ENCODE peak calls at places on chromosome 12, in four cellular contexts. V is GM12878, P is HepG2, E is H1. J is an unnamed sample. For H3K4me1, the result is how much of the 10 kb centered on the place peaks cover.

GRCh38 chr12:93447555-93448265 is 6.0 kb upstream of the UBE2N start:
- DNase-seq in V (no peak), P (no peak), E (no peak), J (no peak)

GRCh38 chr12:256225-256624 is 6.4 kb downstream of the SLC6A13 start:
- DNase-seq in V (no peak), P (no peak), E (peak), J (no peak)

GRCh38 chr12:105257321-105257728 is 21.4 kb upstream of the APPL2 start:
- DNase-seq in V (no peak), P (no peak), E (no peak), J (no peak)

GRCh38 chr12:109758406-109759075 is 44.9 kb downstream of the FAM222A start:
- DNase-seq in V (no peak), P (no peak), E (peak), J (no peak)

GRCh38 chr12:132284071-132284492 is 45.3 kb downstream of the GALNT9 start:
- DNase-seq in V (no peak), P (no peak), E (no peak), J (no peak)

GRCh38 chr12:50728841-50729240 is 35.1 kb upstream of the ATF1 start:
- DNase-seq in V (no peak), P (no peak), E (no peak), J (no peak)

GRCh38 chr12:132049876-132050275 is 94.2 kb downstream of the DDX51 start:
- DNase-seq in V (no peak), P (no peak), E (no peak), J (no peak)

GRCh38 chr12:113467154-113467513 is 4.5 kb downstream of the LHX5 start:
- DNase-seq in V (no peak), P (no peak), E (peak), J (no peak)

GRCh38 chr12:6915789-6916285 is 1.5 kb downstream of the ENO2 start:
- DNase-seq in V (no peak), P (no peak), E (no peak), J (no peak)

GRCh38 chr12:96749978-96750377 is 157.1 kb upstream of the NEDD1 start:
- DNase-seq in V (no peak), P (no peak), E (peak), J (peak)

GRCh38 chr12:104695453-104696148 is 238.9 kb downstream of the CHST11 start:
- DNase-seq in V (peak), P (no peak), E (no peak), J (no peak)

GRCh38 chr12:109796057-109796456 is 37.1 kb downstream of the TRPV4 start:
- DNase-seq in V (no peak), P (no peak), E (no peak), J (no peak)

GRCh38 chr12:130331146-130331545 is 6.5 kb upstream of the PIWIL1 start:
- DNase-seq in V (no peak), P (no peak), E (no peak), J (no peak)

GRCh38 chr12:32535260-32535999 is 136.1 kb downstream of the FGD4 start:
- DNase-seq in V (no peak), P (peak), E (no peak), J (no peak)

GRCh38 chr12:79424109-79424721 is 266.5 kb downstream of the PAWR start:
- DNase-seq in V (no peak), P (peak), E (no peak), J (no peak)

GRCh38 chr12:49375406-49375805 is 8.1 kb downstream of the SPATS2 start:
- DNase-seq in V (no peak), P (no peak), E (no peak), J (no peak)

GRCh38 chr12:118044075-118044474 is 16.9 kb downstream of the WSB2 start:
- DNase-seq in V (no peak), P (no peak), E (no peak), J (no peak)

GRCh38 chr12:105748806-105749600 is 389.8 kb downstream of the NUAK1 start:
- DNase-seq in V (no peak), P (no peak), E (no peak), J (no peak)

GRCh38 chr12:107200394-107200793 is 107.0 kb upstream of the CRY1 start:
- DNase-seq in V (no peak), P (peak), E (no peak), J (no peak)

GRCh38 chr12:92065664-92066063 is 80.0 kb downstream of the BTG1 start:
- DNase-seq in V (no peak), P (no peak), E (no peak), J (no peak)

GRCh38 chr12:92068441-92068840 is 77.2 kb downstream of the BTG1 start:
- DNase-seq in V (no peak), P (peak), E (no peak), J (no peak)

GRCh38 chr12:92070864-92071445 is 74.7 kb downstream of the BTG1 start:
- DNase-seq in V (no peak), P (peak), E (no peak), J (no peak)

GRCh38 chr12:92073123-92073522 is 72.5 kb downstream of the BTG1 start:
- DNase-seq in V (no peak), P (no peak), E (no peak), J (no peak)

DNA sequence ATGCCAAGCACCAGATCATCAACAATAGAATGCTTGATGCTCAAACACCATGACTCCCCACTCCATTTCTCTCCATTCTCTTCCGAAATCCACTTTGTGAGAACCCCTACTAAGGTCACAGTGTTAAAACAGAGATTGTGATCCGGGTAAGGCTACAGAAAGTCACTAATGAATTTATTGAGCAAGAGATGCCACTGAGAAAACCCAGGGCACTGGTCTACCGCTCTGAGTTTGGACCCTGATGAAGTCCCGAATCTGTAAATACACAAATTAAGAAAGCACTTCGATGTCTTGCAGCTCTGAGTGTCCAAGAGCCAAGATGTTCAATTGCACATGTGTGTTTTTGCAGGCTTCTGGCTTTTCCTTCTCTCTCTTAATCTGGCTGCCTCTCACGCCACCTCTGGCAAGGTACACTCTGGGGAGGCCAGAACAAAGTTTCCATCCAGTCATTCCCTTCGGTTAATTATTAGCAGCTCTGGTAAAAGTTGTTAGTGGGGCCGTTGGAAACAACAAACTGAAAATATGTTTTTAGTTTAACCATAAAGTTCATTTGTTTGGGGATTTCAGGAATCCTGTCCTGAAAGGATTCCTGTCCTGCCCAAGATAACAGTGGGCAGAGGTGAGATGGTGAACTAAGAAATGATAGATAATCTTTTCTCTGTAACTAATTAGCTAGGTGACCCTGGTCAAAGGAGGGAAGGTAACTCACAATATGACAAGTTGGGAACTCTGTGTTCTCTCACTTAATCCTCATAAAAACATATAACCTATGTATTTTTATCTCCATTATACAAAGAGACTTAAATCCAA is 75.4 kb downstream of the BTG1 start:
- DNase-seq in V (no peak), P (peak), E (no peak), J (no peak)
- TF ChIP-seq SUZ12 in V (no peak), P (no peak), E (no peak), J (no peak)

GRCh38 chr12:120836119-120836684 is 68.0 kb downstream of the SPPL3 start:
- DNase-seq in V (no peak), P (no peak), E (no peak), J (no peak)
- H3K4me1 ChIP-seq in V (under half), P (under half), E (under half), J (under half)

DNA sequence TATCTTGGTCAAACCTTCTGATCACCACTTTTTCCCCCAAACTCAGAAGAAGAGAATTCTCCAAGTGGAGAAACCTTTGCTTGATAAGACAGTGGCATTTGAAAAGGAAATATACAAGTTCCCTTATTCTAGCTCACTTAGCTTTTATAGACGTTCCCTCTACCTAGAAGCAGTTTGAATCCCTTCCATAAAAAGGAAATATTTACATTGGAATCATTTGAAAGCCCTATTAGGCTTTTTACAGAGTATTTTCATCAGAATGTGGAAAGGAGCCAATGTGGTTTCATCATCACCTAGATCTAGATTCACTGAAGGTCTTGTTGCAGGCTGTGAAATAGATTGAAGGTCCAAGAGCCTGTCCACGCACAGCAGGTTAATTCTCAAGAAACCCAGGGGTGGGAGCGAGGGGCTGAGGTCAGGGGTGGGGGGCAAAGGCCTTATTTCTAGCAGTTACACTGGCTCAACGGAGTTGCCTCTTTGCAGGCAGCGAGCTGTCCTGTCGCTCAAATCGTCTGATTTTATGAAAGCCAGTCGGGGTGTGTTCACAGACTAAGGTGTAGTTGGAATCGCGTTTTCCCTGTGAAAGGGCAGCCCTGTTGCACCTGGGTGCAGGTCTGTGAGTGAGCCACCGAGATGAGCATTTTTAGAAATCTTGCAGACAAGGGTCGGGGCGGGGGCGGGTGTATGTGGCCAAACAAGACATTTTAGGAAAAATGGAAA is 45.6 kb downstream of the AACS start:
- DNase-seq in V (no peak), P (no peak), E (no peak), J (no peak)
- TF ChIP-seq SUZ12 in V (no peak), P (no peak), E (no peak), J (no peak)

GRCh38 chr12:53343978-53344377 is 7.8 kb upstream of the SP7 start:
- DNase-seq in V (no peak), P (no peak), E (no peak), J (no peak)
- H3K4me1 ChIP-seq in V (under half), P (under half), E (under half), J (under half)

GRCh38 chr12:76921072-76921471 is 42.3 kb upstream of the CSRP2 start:
- DNase-seq in V (no peak), P (no peak), E (no peak), J (no peak)
- TF ChIP-seq SUZ12 in V (no peak), P (no peak), E (no peak), J (no peak)

GRCh38 chr12:58154359-58154758 is 213.0 kb downstream of the ATP23 start:
- DNase-seq in V (no peak), P (no peak), E (no peak), J (no peak)
- H3K4me1 ChIP-seq in V (under half), P (under half), E (under half), J (under half)